ENCODE peak calls at places on chromosomes 3 and 15, in five cellular contexts. Q, M, T, U and V are unnamed samples.

GRCh38 chr3:690770-691169 is 402.1 kb upstream of the CNTN6 start:
- DNase-seq in Q (no peak), T (no peak), U (no peak), M (no peak), V (no peak)

GRCh38 chr3:5583920-5584319 is 396.4 kb downstream of the EDEM1 start:
- DNase-seq in T (peak), U (no peak), Q (no peak), M (no peak), V (no peak)

GRCh38 chr3:196662711-196663571 is 23.4 kb downstream of the NRROS start:
- DNase-seq in U (no peak), Q (no peak), T (no peak), M (peak), V (no peak)

GRCh38 chr15:64426845-64427465 is 33.4 kb upstream of the ZNF609 start:
- DNase-seq in M (peak), Q (peak), U (no peak), T (peak), V (peak)

GRCh38 chr15:90949979-90950675 is 4.6 kb upstream of the RCCD1 start:
- DNase-seq in T (no peak), Q (no peak), M (no peak), U (no peak), V (no peak)

GRCh38 chr15:101320501-101321052 is 25.5 kb upstream of the SNRPA1 start:
- DNase-seq in M (peak), T (no peak), U (no peak), Q (peak), V (no peak)

GRCh38 chr3:45110185-45110833 is 35.9 kb downstream of the CDCP1 start:
- DNase-seq in M (no peak), U (no peak), T (no peak), Q (no peak), V (no peak)

GRCh38 chr15:27722102-27722501 is 377.0 kb downstream of the OCA2 start:
- DNase-seq in Q (no peak), U (no peak), M (no peak), T (no peak), V (no peak)

GRCh38 chr15:100771745-100772144 is 107.9 kb upstream of the ALDH1A3 start:
- DNase-seq in M (peak), U (no peak), Q (no peak), T (no peak), V (no peak)

GRCh38 chr3:131730581-131730980 is 227.8 kb upstream of the MRPL3 start:
- DNase-seq in Q (no peak), U (no peak), T (peak), M (peak), V (no peak)

GRCh38 chr15:37106490-37107001 is 6.2 kb upstream of the MEIS2 start:
- DNase-seq in M (peak), U (peak), Q (peak), T (no peak), V (no peak)

GRCh38 chr3:94249491-94250079 is 186.7 kb downstream of the NSUN3 start:
- DNase-seq in Q (peak), U (peak), M (peak), T (peak), V (peak)

GRCh38 chr3:37806505-37807291 is 55.0 kb upstream of the CTDSPL start:
- DNase-seq in Q (no peak), T (no peak), M (no peak), U (no peak), V (no peak)

GRCh38 chr15:71374607-71375352 is 259.5 kb downstream of the THSD4 start:
- DNase-seq in Q (peak), M (peak), U (no peak), T (no peak), V (no peak)

GRCh38 chr15:37536967-37537624 is 397.3 kb upstream of the TMCO5A start:
- DNase-seq in Q (no peak), T (peak), U (no peak), M (peak), V (no peak)

GRCh38 chr3:124131158-124132115 is 139.5 kb upstream of the ROPN1 start:
- DNase-seq in Q (peak), M (peak), T (peak), U (no peak), V (no peak)

GRCh38 chr3:50609071-50609742 is 2.4 kb downstream of the CISH start:
- DNase-seq in Q (no peak), T (no peak), U (no peak), M (no peak), V (no peak)

GRCh38 chr15:27353837-27354236 is 382.9 kb downstream of the GABRG3 start:
- DNase-seq in Q (no peak), M (peak), T (peak), U (no peak), V (no peak)

GRCh38 chr3:156166808-156167207 is 46.4 kb downstream of the KCNAB1 start:
- DNase-seq in Q (no peak), T (no peak), U (no peak), M (no peak), V (no peak)

GRCh38 chr15:100658895-100659294 is 56.5 kb downstream of the ASB7 start:
- DNase-seq in Q (no peak), M (no peak), U (no peak), T (no peak), V (no peak)

GRCh38 chr3:48232734-48233133 is 8.2 kb upstream of the ZNF589 start:
- DNase-seq in T (peak), Q (peak), M (peak), U (peak), V (peak)

GRCh38 chr3:133942761-133943535 is 47.3 kb upstream of the RAB6B start:
- DNase-seq in U (peak), T (no peak), Q (no peak), M (no peak), V (no peak)

GRCh38 chr3:43224405-43225073 is 61.8 kb upstream of the SNRK start:
- DNase-seq in M (no peak), T (no peak), U (no peak), Q (no peak), V (no peak)

GRCh38 chr15:101459579-101460300 is 29.8 kb downstream of the PCSK6 start:
- DNase-seq in M (no peak), T (no peak), U (no peak), Q (no peak), V (no peak)

GRCh38 chr15:86010398-86010797 is 69.3 kb upstream of the AGBL1 start:
- DNase-seq in U (no peak), Q (no peak), M (no peak), T (no peak), V (no peak)

GRCh38 chr3:37696661-37697060 is 165.0 kb upstream of the CTDSPL start:
- DNase-seq in M (no peak), Q (no peak), U (no peak), T (no peak), V (no peak)

GRCh38 chr15:31069360-31070000 is 32.0 kb downstream of the TRPM1 start:
- DNase-seq in M (no peak), U (peak), Q (peak), T (peak), V (no peak)

GRCh38 chr3:104878395-104878794 is 488.3 kb upstream of the ALCAM start:
- DNase-seq in U (no peak), M (peak), Q (peak), T (no peak), V (no peak)

GRCh38 chr3:122533931-122534334 is 19.2 kb upstream of the KPNA1 start:
- DNase-seq in T (peak), U (no peak), M (peak), Q (no peak), V (peak)

GRCh38 chr3:131394400-131394799 is 12.8 kb downstream of the NUDT16 start:
- DNase-seq in M (no peak), Q (no peak), U (no peak), T (no peak), V (no peak)

GRCh38 chr15:45634442-45635190 is at the start of gene SQOR:
- DNase-seq in U (peak), Q (peak), M (peak), T (peak), V (no peak)

GRCh38 chr3:119945286-119945685 is 149.0 kb downstream of the GSK3B start:
- DNase-seq in U (no peak), Q (no peak), M (no peak), T (no peak), V (no peak)

GRCh38 chr3:77915341-77915740 is 875.4 kb downstream of the ROBO2 start:
- DNase-seq in U (no peak), T (no peak), Q (no peak), M (no peak), V (no peak)

GRCh38 chr3:124859025-124859424 is 28.1 kb downstream of the ITGB5 start:
- DNase-seq in Q (peak), U (peak), T (no peak), M (peak), V (peak)

GRCh38 chr3:61685755-61686154 is 124.4 kb downstream of the PTPRG start:
- DNase-seq in Q (no peak), M (no peak), T (no peak), U (no peak), V (no peak)

GRCh38 chr3:158402590-158402989 is 168.4 kb upstream of the MLF1 start:
- DNase-seq in T (no peak), Q (no peak), U (no peak), M (no peak), V (no peak)

GRCh38 chr3:59563072-59563605 is 513.3 kb upstream of the CFAP20DC start:
- DNase-seq in T (peak), M (peak), Q (no peak), U (no peak), V (no peak)

GRCh38 chr15:82294061-82294690 is 31.6 kb downstream of the SAXO2 start:
- DNase-seq in T (no peak), Q (no peak), U (no peak), M (peak), V (no peak)

GRCh38 chr15:52139599-52140462 is 27.3 kb upstream of the BCL2L10 start:
- DNase-seq in Q (peak), T (peak), M (peak), U (peak), V (no peak)

GRCh38 chr15:45285413-45285812 is 33.4 kb downstream of the SLC28A2 start:
- DNase-seq in T (peak), Q (no peak), M (no peak), U (no peak), V (no peak)

DNA sequence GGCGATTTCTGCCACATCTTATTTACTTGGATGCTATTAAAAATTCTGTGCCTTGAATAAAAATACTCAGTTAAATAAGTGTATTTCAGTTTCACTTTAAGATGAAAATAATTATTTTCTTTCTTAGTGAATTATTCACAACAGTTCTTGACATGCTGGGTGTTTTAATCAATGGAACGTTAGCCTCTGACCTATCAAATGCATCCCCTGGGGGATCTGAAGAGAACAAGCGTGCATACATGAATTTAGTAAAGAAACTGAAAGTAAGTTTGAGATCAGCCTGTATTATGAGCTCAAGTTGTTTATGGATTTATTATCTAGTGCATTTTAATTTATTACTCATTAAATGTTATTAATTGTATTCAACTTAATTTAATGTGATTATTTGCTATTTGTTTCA is 597 bp downstream of the P2RY12 start:
- DNase-seq in M (peak), U (no peak), Q (no peak), T (no peak), V (no peak)
- H3K4me3 ChIP-seq in M (no peak), U (peak), Q (no peak), T (no peak), V (no peak)

GRCh38 chr3:187319699-187320302 is 28.3 kb upstream of the MASP1 start:
- DNase-seq in T (peak), U (peak), Q (peak), M (peak), V (peak)
- H3K4me3 ChIP-seq in T (peak), U (no peak), Q (no peak), M (no peak), V (no peak)

GRCh38 chr15:75178938-75179772 is 22.5 kb upstream of the C15orf39 start:
- DNase-seq in M (no peak), U (no peak), T (no peak), Q (no peak), V (no peak)

GRCh38 chr15:75178171-75178937 is 23.3 kb upstream of the C15orf39 start:
- DNase-seq in T (no peak), U (peak), Q (no peak), M (no peak), V (no peak)

GRCh38 chr15:75181780-75182179 is 19.9 kb upstream of the C15orf39 start:
- DNase-seq in U (no peak), Q (no peak), M (no peak), T (no peak), V (no peak)

GRCh38 chr15:75177360-75178071 is 24.2 kb upstream of the C15orf39 start:
- DNase-seq in U (no peak), T (no peak), M (no peak), Q (no peak), V (no peak)

GRCh38 chr15:75179773-75180140 is 21.9 kb upstream of the C15orf39 start:
- DNase-seq in Q (no peak), M (no peak), T (no peak), U (no peak), V (no peak)
- H3K4me3 ChIP-seq in Q (no peak), M (no peak), T (no peak), U (no peak), V (no peak)

GRCh38 chr3:171176244-171176925 is 149.9 kb upstream of the SLC2A2 start:
- DNase-seq in Q (no peak), M (no peak), T (no peak), U (no peak), V (no peak)
- H3K4me3 ChIP-seq in Q (no peak), M (no peak), T (no peak), U (peak), V (no peak)

GRCh38 chr3:187639912-187640822 is 30.0 kb downstream of the SST start:
- DNase-seq in U (no peak), T (no peak), Q (no peak), M (no peak), V (no peak)

GRCh38 chr3:187642861-187643260 is 27.3 kb downstream of the SST start:
- DNase-seq in T (no peak), M (no peak), Q (no peak), U (no peak), V (no peak)

GRCh38 chr3:187636528-187636927 is 33.7 kb downstream of the SST start:
- DNase-seq in M (no peak), Q (no peak), T (no peak), U (no peak), V (no peak)

GRCh38 chr3:187640823-187641135 is 29.4 kb downstream of the SST start:
- DNase-seq in U (no peak), M (no peak), T (no peak), Q (no peak), V (no peak)

GRCh38 chr3:187641319-187641976 is 28.7 kb downstream of the SST start:
- DNase-seq in Q (no peak), U (no peak), T (no peak), M (no peak), V (no peak)
- H3K4me3 ChIP-seq in Q (no peak), U (no peak), T (no peak), M (no peak), V (no peak)

GRCh38 chr3:127546517-127546916 is 44.0 kb downstream of the TPRA1 start:
- DNase-seq in M (no peak), Q (no peak), T (no peak), U (no peak), V (no peak)

GRCh38 chr3:127545711-127546457 is 44.6 kb downstream of the TPRA1 start:
- DNase-seq in Q (no peak), T (no peak), M (no peak), U (no peak), V (no peak)

GRCh38 chr3:127549826-127550487 is 40.6 kb downstream of the TPRA1 start:
- DNase-seq in U (no peak), M (no peak), Q (no peak), T (peak), V (no peak)

GRCh38 chr3:127546970-127547733 is 43.4 kb downstream of the TPRA1 start:
- DNase-seq in T (no peak), U (no peak), Q (no peak), M (no peak), V (no peak)

DNA sequence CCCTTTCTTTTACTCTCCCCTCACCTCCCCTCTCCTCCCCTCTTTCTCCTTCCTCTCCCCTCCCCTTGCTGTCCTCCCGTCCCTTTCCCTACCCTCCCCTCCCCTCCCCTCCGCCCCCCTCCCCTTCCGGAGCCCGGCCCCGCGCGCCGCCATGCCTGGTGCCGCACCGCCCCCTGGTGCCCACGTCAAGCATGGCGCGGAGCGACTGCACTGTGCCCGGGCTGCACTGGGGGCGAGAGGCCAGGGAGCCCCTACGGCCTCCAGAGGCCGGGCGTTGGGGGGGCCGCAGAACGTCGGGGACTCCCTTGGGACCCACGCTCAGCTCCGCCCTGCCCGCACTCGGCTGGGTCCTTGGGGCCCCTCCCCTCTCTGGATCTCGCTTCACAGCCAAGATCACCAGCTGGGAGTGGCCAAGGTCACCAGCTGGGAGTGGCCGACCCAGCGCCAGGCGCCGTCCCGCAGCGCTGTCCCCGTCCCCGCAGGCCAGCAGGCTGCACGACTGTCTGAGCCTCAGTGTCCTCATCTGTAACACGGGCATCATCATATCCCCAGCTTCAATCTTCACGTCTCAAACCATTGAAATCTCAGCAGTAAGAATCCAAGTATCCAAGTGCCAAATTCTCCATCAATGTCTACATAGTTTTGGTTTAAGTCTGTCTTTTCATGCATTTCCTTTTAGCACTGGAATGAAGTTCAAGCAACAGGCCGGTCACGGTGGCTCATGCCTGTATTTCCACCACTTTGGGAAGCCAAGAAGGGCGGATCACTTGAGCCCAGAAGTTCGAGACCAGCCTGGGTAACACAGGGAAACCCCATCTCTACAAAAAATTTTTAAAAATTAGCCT is 42.5 kb downstream of the TPRA1 start:
- DNase-seq in M (peak), T (peak), Q (peak), U (peak), V (peak)
- H3K4me3 ChIP-seq in M (peak), T (peak), Q (peak), U (peak), V (peak)